ENCODE peak calls at places on chromosomes 5 and 9, in six cellular contexts. H is H1; A is Peyer's patch; R is MM.1S; Q is CD8-positive, alpha-beta memory T cell; U is skeletal muscle cell. G is an unnamed sample.

GRCh38 chr5:80082731-80083114 is 47.6 kb downstream of the THBS4 start:
- DNase-seq in A (peak), R (no peak), H (peak), U (peak), Q (peak), G (peak)

GRCh38 chr5:121171834-121172233 is 679.8 kb upstream of the FTMT start:
- DNase-seq in H (no peak), A (no peak), Q (no peak), R (no peak), U (no peak), G (no peak)

GRCh38 chr9:114051281-114051680 is 26.8 kb downstream of the AMBP start:
- DNase-seq in R (no peak), Q (no peak), U (no peak), A (peak), H (no peak), G (no peak)

GRCh38 chr9:93532121-93532520 is 44.3 kb upstream of the PHF2 start:
- DNase-seq in U (no peak), R (no peak), A (no peak), Q (no peak), H (no peak), G (no peak)

GRCh38 chr5:125481506-125482455 is 735.3 kb upstream of the ZNF608 start:
- DNase-seq in A (no peak), H (no peak), U (no peak), R (no peak), Q (no peak), G (no peak)

GRCh38 chr9:106149956-106150355 is 455.6 kb downstream of the TMEM38B start:
- DNase-seq in H (no peak), A (no peak), U (no peak), Q (no peak), R (no peak), G (no peak)

GRCh38 chr5:116964438-116964837 is 389.8 kb upstream of the SEMA6A start:
- DNase-seq in U (no peak), A (no peak), R (no peak), Q (no peak), H (no peak), G (no peak)

GRCh38 chr5:42641321-42642005 is 115.2 kb upstream of the CCDC152 start:
- DNase-seq in Q (no peak), U (no peak), R (no peak), H (no peak), A (no peak), G (no peak)

GRCh38 chr5:160369990-160370712 is at the start of gene C1QTNF2:
- DNase-seq in U (peak), Q (no peak), A (no peak), H (peak), R (no peak), G (no peak)

GRCh38 chr5:171748720-171749119 is 36.9 kb upstream of the SMIM23 start:
- DNase-seq in Q (no peak), H (no peak), R (no peak), A (no peak), U (no peak), G (no peak)

GRCh38 chr9:79611091-79611614 is 39.4 kb downstream of the TLE4 start:
- DNase-seq in Q (no peak), U (peak), R (no peak), A (no peak), H (no peak), G (no peak)

GRCh38 chr9:113143432-113144227 is 7.2 kb upstream of the SLC31A2 start:
- DNase-seq in H (no peak), U (no peak), R (no peak), A (no peak), Q (no peak), G (no peak)

GRCh38 chr5:91339053-91339710 is 43.9 kb downstream of the ARRDC3 start:
- DNase-seq in Q (no peak), H (no peak), R (no peak), U (no peak), A (no peak), G (no peak)

GRCh38 chr5:43039115-43039467 is 1.0 kb downstream of the ANXA2R start:
- DNase-seq in U (no peak), A (no peak), R (no peak), Q (no peak), H (no peak), G (no peak)

GRCh38 chr9:137302176-137303030 is at the start of gene NRARP:
- DNase-seq in A (peak), R (peak), U (no peak), H (peak), Q (peak), G (peak)

GRCh38 chr9:130922815-130923610 is 16.0 kb downstream of the FIBCD1 start:
- DNase-seq in Q (no peak), U (no peak), R (no peak), A (no peak), H (no peak), G (no peak)

GRCh38 chr5:173338380-173339015 is 10.3 kb upstream of the STC2 start:
- DNase-seq in R (no peak), U (no peak), H (no peak), A (no peak), Q (no peak), G (no peak)

GRCh38 chr9:116816484-116816883 is 129.4 kb downstream of the TRIM32 start:
- DNase-seq in H (no peak), U (no peak), A (no peak), Q (no peak), R (no peak), G (no peak)

GRCh38 chr5:91225848-91226686 is 157.1 kb downstream of the ARRDC3 start:
- DNase-seq in Q (peak), A (peak), U (no peak), R (peak), H (peak), G (no peak)

GRCh38 chr9:88322906-88323566 is 65.2 kb upstream of the SPIN1 start:
- DNase-seq in H (no peak), U (no peak), Q (peak), A (peak), R (peak), G (no peak)

GRCh38 chr5:67986761-67987160 is 228.8 kb upstream of the PIK3R1 start:
- DNase-seq in H (no peak), U (no peak), R (no peak), Q (no peak), A (no peak), G (no peak)

GRCh38 chr5:101102506-101102905 is 199.4 kb upstream of the ST8SIA4 start:
- DNase-seq in U (no peak), H (no peak), A (no peak), R (no peak), Q (no peak), G (no peak)

GRCh38 chr5:33556330-33557328 is 115.9 kb downstream of the TARS1 start:
- DNase-seq in A (no peak), Q (no peak), U (peak), H (no peak), R (no peak), G (no peak)

GRCh38 chr9:224540-225520 is 10.2 kb downstream of the DOCK8 start:
- DNase-seq in A (no peak), H (no peak), U (no peak), Q (no peak), R (no peak), G (no peak)

GRCh38 chr9:127523312-127523851 is 72.1 kb downstream of the LRSAM1 start:
- DNase-seq in Q (no peak), H (peak), R (no peak), A (no peak), U (no peak), G (no peak)

GRCh38 chr9:130535818-130536521 is 43.4 kb upstream of the FUBP3 start:
- DNase-seq in U (no peak), Q (no peak), A (no peak), H (no peak), R (no peak), G (no peak)

GRCh38 chr5:132199116-132199680 is 28.5 kb downstream of the P4HA2 start:
- DNase-seq in U (no peak), H (peak), Q (no peak), R (no peak), A (no peak), G (no peak)

GRCh38 chr9:78902051-78902450 is 605.1 kb downstream of the PSAT1 start:
- DNase-seq in H (no peak), Q (no peak), R (no peak), A (no peak), U (no peak), G (no peak)

GRCh38 chr5:78649220-78649700 is 688 bp upstream of the LHFPL2 start:
- DNase-seq in A (peak), H (no peak), U (no peak), Q (no peak), R (no peak), G (no peak)

GRCh38 chr9:132698989-132699388 is 28.7 kb downstream of the GTF3C4 start:
- DNase-seq in R (no peak), A (no peak), Q (no peak), H (no peak), U (no peak), G (no peak)

DNA sequence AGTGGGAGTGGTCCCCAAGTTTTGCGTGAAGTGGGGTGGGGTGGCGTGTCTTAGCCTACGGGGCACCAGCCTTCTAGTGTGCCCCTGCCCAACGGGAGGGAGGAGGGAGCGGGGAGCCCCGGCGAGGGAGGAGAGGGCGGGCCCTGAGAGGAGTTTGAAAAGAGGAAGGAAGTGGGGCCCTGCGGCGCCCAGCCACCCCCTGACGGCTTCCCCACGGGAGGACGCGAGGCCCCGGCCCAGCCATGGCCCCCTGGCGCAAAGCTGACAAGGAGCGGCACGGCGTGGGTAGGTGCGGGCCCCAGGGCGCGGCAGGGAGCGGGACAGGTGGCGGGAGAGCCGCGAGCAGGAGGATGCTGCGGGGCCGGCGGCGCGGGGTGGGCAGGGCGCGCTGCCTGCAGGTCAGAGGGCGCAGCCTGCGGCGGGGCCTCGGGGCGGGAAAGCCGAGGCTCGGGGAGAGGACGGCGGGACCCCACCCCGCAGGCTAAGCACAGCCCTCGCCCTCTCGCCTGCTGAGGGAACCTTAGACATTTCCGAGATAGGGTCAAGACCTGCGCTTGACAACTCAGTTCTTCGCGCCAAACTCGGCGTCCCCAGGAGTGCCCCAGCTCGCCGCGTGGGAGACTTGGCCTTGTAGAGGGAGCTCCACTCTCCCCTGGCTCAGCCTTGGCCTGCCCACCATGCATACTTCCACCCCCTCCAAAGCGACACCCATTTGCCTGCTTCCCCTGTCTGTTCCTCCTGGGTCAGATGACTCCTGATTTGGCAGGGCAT is at the start of gene DOCK2:
- DNase-seq in R (peak), H (peak), U (no peak), Q (peak), A (peak), G (peak)
- H3K4me3 ChIP-seq in R (peak), H (peak), U (peak), Q (peak), A (peak), G (peak)

DNA sequence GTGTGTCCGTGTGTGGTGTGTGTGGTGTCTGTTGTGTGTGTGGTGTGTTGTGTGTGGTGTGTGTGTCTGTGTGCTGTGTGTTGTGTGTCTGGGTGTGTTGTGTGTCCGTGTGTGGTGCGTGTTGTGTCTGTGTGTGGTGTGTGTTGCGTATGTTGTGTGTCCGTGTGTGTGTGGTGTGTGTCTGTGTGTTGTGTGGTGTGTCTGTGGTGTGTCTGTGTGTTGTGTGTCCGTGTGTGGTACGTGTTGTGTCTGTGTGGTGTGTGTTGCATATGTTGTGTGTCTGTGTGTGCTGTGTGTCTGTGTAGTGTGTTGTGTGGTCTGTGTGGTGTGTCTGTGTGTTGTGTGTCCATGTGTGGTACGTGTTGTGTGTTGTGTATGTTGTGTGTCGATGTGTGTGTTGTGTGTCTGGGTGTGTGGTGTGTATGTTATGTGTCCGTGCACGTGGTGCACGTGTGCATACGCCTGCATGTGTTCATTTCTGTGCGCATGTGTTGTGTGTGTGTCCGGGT is 72.3 kb downstream of the KCNT1 start:
- DNase-seq in Q (no peak), U (no peak), H (no peak), R (no peak), A (no peak), G (no peak)
- H3K4me3 ChIP-seq in Q (no peak), U (no peak), H (no peak), R (no peak), A (no peak), G (no peak)

GRCh38 chr5:178114325-178115135 is 1.2 kb downstream of the N4BP3 start:
- DNase-seq in A (peak), R (no peak), H (no peak), U (no peak), Q (peak), G (no peak)
- H3K4me3 ChIP-seq in A (peak), R (peak), H (peak), U (peak), Q (peak), G (peak)

DNA sequence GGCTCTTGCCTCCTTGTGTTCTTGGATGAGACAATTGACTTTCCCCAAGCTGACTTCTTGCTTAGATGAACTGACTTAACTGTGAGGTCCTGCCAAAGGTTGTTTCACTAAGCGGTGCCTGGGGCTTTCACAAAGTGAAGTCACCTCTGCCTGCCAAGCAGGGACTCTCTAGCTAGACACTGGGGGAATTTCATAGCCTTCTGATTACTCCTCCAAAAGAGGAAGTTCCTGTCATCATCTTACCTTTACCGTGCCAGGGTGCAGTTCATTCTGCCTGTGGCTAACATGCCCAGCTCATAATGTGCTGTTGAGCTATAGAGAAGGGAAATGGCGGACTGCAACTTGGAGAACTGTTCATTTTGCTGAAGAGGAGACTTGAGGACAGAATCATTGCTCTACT is 472.0 kb upstream of the WWC1 start:
- DNase-seq in Q (no peak), U (no peak), R (no peak), H (no peak), A (no peak), G (no peak)
- H3K4me3 ChIP-seq in Q (no peak), U (no peak), R (no peak), H (no peak), A (no peak), G (no peak)

GRCh38 chr9:69141851-69142250 is 32.2 kb upstream of the TJP2 start:
- DNase-seq in A (no peak), U (no peak), R (no peak), Q (no peak), H (peak), G (no peak)

GRCh38 chr9:69143291-69143690 is 30.8 kb upstream of the TJP2 start:
- DNase-seq in Q (no peak), H (no peak), R (no peak), U (no peak), A (no peak), G (no peak)

GRCh38 chr9:69149321-69149807 is 24.7 kb upstream of the TJP2 start:
- DNase-seq in U (peak), Q (no peak), A (no peak), R (no peak), H (peak), G (no peak)

GRCh38 chr9:69147041-69147834 is 26.8 kb upstream of the TJP2 start:
- DNase-seq in R (no peak), U (no peak), Q (no peak), H (peak), A (no peak), G (no peak)

GRCh38 chr9:69145148-69145547 is 28.9 kb upstream of the TJP2 start:
- DNase-seq in H (peak), R (no peak), A (no peak), U (no peak), Q (no peak), G (no peak)
- H3K4me3 ChIP-seq in H (no peak), R (no peak), A (no peak), U (no peak), Q (no peak), G (no peak)

DNA sequence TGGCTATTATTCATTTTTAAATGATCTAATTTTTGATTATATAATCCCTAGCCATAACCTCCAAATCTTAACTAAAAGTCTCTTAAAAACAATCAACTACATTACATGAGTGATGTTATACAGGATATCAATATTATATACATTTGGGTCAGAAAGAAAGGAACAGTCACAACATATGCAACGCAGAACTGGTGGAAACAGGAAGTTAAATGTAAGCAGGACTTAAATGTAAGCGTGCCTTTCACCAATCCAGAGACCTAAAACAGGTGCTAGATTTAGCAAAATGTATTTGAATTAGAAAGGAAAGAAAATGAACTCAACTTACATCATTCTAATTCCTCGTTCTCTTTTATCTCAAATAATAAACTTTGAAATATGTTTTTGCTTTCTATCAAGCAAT is 738.5 kb downstream of the PTPRD start:
- DNase-seq in U (no peak), R (no peak), Q (no peak), H (no peak), A (no peak), G (no peak)
- H3K4me3 ChIP-seq in U (no peak), R (no peak), Q (no peak), H (no peak), A (no peak), G (no peak)

DNA sequence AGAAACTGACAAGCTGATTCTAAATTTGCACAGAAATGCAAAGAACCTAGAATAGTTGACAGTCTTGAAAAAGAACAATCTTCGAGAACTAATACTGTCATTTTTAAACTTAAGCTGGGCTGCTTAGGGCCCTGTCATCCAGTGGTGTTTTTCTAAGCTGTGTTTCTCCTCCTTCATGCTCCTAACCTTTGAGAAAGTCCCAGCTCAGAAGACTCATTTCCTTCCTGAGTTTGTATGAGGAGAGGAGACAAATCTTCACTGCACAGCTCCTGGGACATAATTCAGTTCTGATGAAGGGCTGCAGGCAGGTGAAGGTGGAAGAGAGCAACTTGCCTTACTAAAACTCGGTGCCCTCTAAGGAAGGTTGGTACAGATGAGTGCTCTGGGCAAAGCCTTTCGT is 109.5 kb upstream of the ANKRD55 start:
- DNase-seq in U (no peak), Q (no peak), R (no peak), A (no peak), H (no peak), G (no peak)
- H3K4me3 ChIP-seq in U (no peak), Q (no peak), R (no peak), A (no peak), H (no peak), G (no peak)

DNA sequence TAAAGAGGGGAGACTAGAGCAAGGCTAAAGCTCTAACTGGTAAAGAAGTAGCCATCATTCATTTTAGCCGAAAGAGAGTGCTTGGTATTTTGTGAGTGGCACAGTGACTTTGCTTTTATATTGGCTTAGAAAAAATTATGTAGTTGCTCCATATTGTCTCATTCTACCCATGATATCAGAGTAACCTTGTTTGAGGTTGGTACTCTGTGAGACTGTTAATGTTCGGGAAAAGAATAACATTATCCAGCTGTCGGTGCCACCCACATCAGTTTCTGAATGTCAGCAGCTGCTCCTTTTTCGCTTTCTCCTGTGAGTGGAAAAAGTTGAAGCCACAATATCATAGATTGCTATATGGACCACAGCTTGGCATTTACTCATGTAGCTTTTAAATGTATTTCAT is 376.4 kb upstream of the KCNN2 start:
- DNase-seq in R (no peak), A (no peak), H (no peak), U (no peak), Q (no peak), G (no peak)
- H3K4me3 ChIP-seq in R (no peak), A (no peak), H (no peak), U (no peak), Q (no peak), G (no peak)

DNA sequence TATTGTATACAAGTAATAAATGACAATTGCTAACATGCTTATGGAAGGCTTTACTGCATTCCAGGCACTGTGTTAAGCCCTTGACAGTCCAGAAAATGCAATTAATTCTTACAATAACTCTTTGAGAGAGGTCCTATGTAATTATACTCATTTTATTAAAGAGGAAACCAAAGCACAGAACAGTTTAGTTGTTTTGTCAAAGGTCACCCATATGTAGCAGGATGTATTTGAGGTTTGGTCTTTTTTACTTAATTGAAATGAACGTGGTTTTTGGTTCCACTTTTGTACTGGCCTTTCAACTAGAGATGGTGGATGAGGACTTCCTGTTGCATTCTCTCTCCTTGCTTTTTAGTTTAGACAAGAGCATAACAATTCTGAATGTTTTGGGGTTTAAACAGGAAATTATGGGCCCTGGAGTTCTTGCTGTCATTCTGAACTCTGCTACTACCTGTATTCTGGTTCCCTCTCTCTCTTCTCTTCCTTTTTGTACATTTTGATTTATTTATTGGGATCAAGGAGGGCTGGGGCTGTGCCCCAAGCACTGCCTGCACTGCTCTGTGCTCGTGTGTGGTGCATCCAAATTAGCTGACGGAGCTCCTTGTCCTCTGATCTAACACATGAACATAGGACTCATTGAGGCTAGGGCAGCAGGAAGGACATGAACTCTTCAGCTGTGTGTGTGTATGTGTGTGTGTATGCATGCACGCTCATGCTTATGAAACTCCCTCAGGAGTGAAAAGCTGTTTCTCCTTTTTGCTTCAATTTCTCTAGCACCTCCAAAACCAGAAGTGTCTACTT is 47.4 kb downstream of the SLC28A3 start:
- DNase-seq in U (no peak), A (peak), H (no peak), R (peak), Q (no peak), G (no peak)
- H3K4me3 ChIP-seq in U (no peak), A (no peak), H (no peak), R (no peak), Q (no peak), G (no peak)